ENCODE peak calls at places on chromosomes 5 and 9, in ten cellular contexts. D, E, G, W, N, M, C, Y, Z and R are unnamed samples.

GRCh38 chr9:136228107-136228875 is 17.3 kb downstream of the QSOX2 start:
- DNase-seq in D (no peak), E (no peak), G (no peak), W (no peak), N (no peak), M (no peak), C (no peak), Y (peak), Z (no peak), R (no peak)

GRCh38 chr9:99859395-99859980 is 37.8 kb downstream of the NR4A3 start:
- DNase-seq in D (no peak), E (no peak), G (no peak), W (no peak), N (no peak), M (no peak), C (no peak), Y (peak), Z (no peak), R (no peak)

GRCh38 chr5:113204525-113205161 is 228.0 kb downstream of the DCP2 start:
- DNase-seq in D (no peak), E (no peak), G (peak), W (peak), N (no peak), M (peak), C (no peak), Y (peak), Z (peak), R (peak)

GRCh38 chr9:69746859-69747560 is 12.8 kb downstream of the PTAR1 start:
- DNase-seq in D (no peak), E (no peak), G (no peak), W (no peak), N (no peak), M (no peak), C (no peak), Y (no peak), Z (no peak), R (no peak)

GRCh38 chr9:82988488-82988887 is 74.5 kb downstream of the RASEF start:
- DNase-seq in D (no peak), E (no peak), G (no peak), W (no peak), N (no peak), M (no peak), C (no peak), Y (no peak), Z (no peak), R (no peak)

GRCh38 chr9:128098936-128099931 is 28.3 kb downstream of the PTGES2 start:
- DNase-seq in D (no peak), E (no peak), G (no peak), W (peak), N (no peak), M (peak), C (peak), Y (no peak), Z (peak), R (no peak)

GRCh38 chr9:35758475-35759050 is 4.5 kb upstream of the MSMP start:
- DNase-seq in D (no peak), E (no peak), G (no peak), W (no peak), N (no peak), M (no peak), C (no peak), Y (no peak), Z (no peak), R (no peak)

GRCh38 chr5:115455241-115455640 is 89.3 kb downstream of the FEM1C start:
- DNase-seq in D (no peak), E (no peak), G (no peak), W (peak), N (no peak), M (peak), C (no peak), Y (peak), Z (no peak), R (no peak)

GRCh38 chr5:4553968-4554367 is 586.2 kb upstream of the ADAMTS16 start:
- DNase-seq in D (no peak), E (no peak), G (no peak), W (no peak), N (no peak), M (no peak), C (no peak), Y (no peak), Z (no peak), R (no peak)

GRCh38 chr5:81767097-81767496 is 16.2 kb upstream of the SSBP2 start:
- DNase-seq in D (no peak), E (no peak), G (no peak), W (no peak), N (no peak), M (no peak), C (no peak), Y (no peak), Z (no peak), R (no peak)

GRCh38 chr9:76534031-76534430 is 75.0 kb downstream of the GCNT1 start:
- DNase-seq in D (no peak), E (no peak), G (no peak), W (no peak), N (no peak), M (no peak), C (no peak), Y (peak), Z (no peak), R (no peak)

GRCh38 chr9:7216004-7216821 is 458.4 kb downstream of the KDM4C start:
- DNase-seq in D (no peak), E (no peak), G (no peak), W (no peak), N (no peak), M (no peak), C (no peak), Y (peak), Z (no peak), R (no peak)

GRCh38 chr5:102867999-102868662 is 113.0 kb downstream of the PAM start:
- DNase-seq in D (no peak), E (no peak), G (no peak), W (no peak), N (no peak), M (no peak), C (no peak), Y (peak), Z (no peak), R (no peak)

GRCh38 chr9:5438301-5439162 is 807 bp upstream of the PLGRKT start:
- DNase-seq in D (no peak), E (no peak), G (no peak), W (peak), N (peak), M (no peak), C (peak), Y (peak), Z (peak), R (no peak)

GRCh38 chr9:108142504-108143201 is 653.1 kb upstream of the KLF4 start:
- DNase-seq in D (no peak), E (peak), G (peak), W (peak), N (peak), M (peak), C (peak), Y (peak), Z (peak), R (peak)

GRCh38 chr5:178419651-178420050 is 170.5 kb downstream of the COL23A1 start:
- DNase-seq in D (no peak), E (no peak), G (no peak), W (no peak), N (no peak), M (no peak), C (no peak), Y (no peak), Z (no peak), R (no peak)

GRCh38 chr9:93119953-93120845 is 13.9 kb downstream of the NINJ1 start:
- DNase-seq in D (peak), E (peak), G (peak), W (peak), N (peak), M (peak), C (peak), Y (peak), Z (peak), R (peak)

GRCh38 chr9:136239963-136240330 is 5.7 kb downstream of the QSOX2 start:
- DNase-seq in D (no peak), E (no peak), G (no peak), W (no peak), N (no peak), M (no peak), C (peak), Y (no peak), Z (peak), R (no peak)

GRCh38 chr9:128568470-128569083 is 16.2 kb downstream of the SPTAN1 start:
- DNase-seq in D (no peak), E (no peak), G (no peak), W (no peak), N (no peak), M (no peak), C (no peak), Y (peak), Z (no peak), R (no peak)

GRCh38 chr9:128523199-128523925 is 18.8 kb downstream of the GLE1 start:
- DNase-seq in D (no peak), E (no peak), G (peak), W (no peak), N (peak), M (peak), C (no peak), Y (peak), Z (no peak), R (no peak)

GRCh38 chr9:78612089-78612488 is 315.2 kb downstream of the PSAT1 start:
- DNase-seq in D (no peak), E (no peak), G (no peak), W (no peak), N (no peak), M (no peak), C (no peak), Y (peak), Z (no peak), R (no peak)

GRCh38 chr5:145908206-145908945 is 28.0 kb upstream of the SH3RF2 start:
- DNase-seq in D (no peak), E (no peak), G (no peak), W (no peak), N (no peak), M (no peak), C (no peak), Y (no peak), Z (no peak), R (no peak)

GRCh38 chr9:79572891-79573696 is 1.3 kb downstream of the TLE4 start:
- DNase-seq in D (no peak), E (peak), G (peak), W (peak), N (peak), M (peak), C (peak), Y (no peak), Z (peak), R (peak)

GRCh38 chr5:127671218-127671617 is 22.3 kb downstream of the CTXN3 start:
- DNase-seq in D (no peak), E (no peak), G (no peak), W (no peak), N (no peak), M (no peak), C (no peak), Y (no peak), Z (no peak), R (no peak)

GRCh38 chr5:169268019-169268418 is 32.9 kb downstream of the SLIT3 start:
- DNase-seq in D (no peak), E (no peak), G (no peak), W (no peak), N (no peak), M (no peak), C (no peak), Y (no peak), Z (no peak), R (no peak)

GRCh38 chr9:72872718-72873117 is 80.1 kb downstream of the ALDH1A1 start:
- DNase-seq in D (no peak), E (no peak), G (no peak), W (no peak), N (no peak), M (no peak), C (no peak), Y (no peak), Z (peak), R (no peak)

GRCh38 chr5:23139338-23140171 is 286.4 kb upstream of the CDH12 start:
- DNase-seq in D (no peak), E (no peak), G (no peak), W (no peak), N (no peak), M (no peak), C (no peak), Y (peak), Z (no peak), R (no peak)

GRCh38 chr5:73114029-73114688 is 6.2 kb upstream of the TMEM171 start:
- DNase-seq in D (no peak), E (no peak), G (no peak), W (no peak), N (no peak), M (no peak), C (no peak), Y (no peak), Z (no peak), R (no peak)

DNA sequence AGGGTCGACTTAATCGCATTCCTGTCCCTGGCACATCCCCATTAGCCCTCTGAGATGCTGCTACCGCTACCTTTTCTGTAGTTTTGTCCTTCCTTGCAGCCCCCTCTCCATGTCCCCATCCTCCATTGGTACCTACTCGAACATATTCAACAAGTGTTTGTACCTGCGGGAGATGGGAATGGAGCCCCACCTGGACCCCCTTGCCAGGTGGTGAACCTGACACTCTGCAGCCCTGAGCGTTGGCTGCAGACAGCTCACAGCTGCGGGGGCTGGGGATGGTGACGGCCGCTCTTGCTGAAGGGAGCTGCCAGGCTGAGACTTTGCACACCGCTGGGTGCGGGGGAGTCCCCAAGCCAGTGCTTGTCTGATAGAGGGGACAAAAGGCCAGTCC is 96.3 kb upstream of the DAP start:
- DNase-seq in D (no peak), E (no peak), G (no peak), W (no peak), N (peak), M (no peak), C (no peak), Y (no peak), Z (no peak), R (no peak)
- H3K4me3 ChIP-seq in D (no peak), E (no peak), G (no peak), W (no peak), N (no peak), M (peak), C (no peak), Y (no peak), Z (no peak), R (no peak)

GRCh38 chr9:138022121-138022741 is 144.6 kb downstream of the CACNA1B start:
- DNase-seq in D (no peak), E (peak), G (no peak), W (no peak), N (peak), M (no peak), C (peak), Y (no peak), Z (no peak), R (peak)
- TF ChIP-seq CTCF in D (peak), E (no peak), G (no peak), W (no peak), N (peak), M (peak), C (no peak), Y (no peak), Z (no peak), R (no peak)

DNA sequence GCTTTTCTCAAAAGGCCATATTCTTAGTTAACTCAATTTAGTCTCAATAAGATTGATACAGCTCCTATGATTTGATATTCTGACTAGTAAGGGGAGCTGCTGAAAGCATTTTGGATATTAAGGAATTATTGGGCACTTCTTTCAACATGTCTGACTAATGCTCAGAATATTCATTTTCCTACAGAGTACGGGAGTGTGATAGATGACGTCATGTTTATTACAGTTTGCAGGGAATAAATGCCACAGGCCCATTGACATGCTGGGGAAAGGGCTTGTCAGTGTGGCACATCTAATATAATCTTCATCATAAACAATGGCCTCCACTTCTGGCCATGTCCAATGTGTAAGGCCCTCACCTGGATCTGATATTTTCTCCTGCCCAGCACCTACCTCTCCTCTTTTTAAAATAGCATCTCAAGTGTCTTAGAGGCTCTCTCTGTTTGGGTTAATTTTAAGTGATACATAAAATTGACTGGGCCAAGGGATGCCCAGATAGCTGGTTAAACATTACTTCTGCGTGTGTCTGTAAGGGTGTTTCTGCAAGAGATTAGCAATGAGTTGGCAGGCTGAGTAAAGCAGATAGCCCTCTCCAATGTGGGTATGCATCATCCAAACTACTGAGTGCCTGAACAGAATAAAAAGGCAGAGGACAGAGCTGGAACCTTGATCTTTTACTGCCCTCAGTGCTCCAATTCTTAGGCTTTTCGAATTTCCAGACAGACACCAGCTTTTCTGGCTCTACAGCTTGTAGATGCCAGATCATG is 99.3 kb downstream of the SLC24A2 start:
- DNase-seq in D (no peak), E (no peak), G (no peak), W (no peak), N (no peak), M (no peak), C (no peak), Y (peak), Z (no peak), R (no peak)
- TF ChIP-seq POLR2A in D (no peak), E (no peak), G (no peak), W (no peak), N (no peak), M (no peak), C (no peak), Y (no peak), Z (no peak), R (no peak)

GRCh38 chr5:72109051-72109411 is 1.8 kb downstream of the MAP1B start:
- DNase-seq in D (no peak), E (no peak), G (no peak), W (no peak), N (no peak), M (no peak), C (no peak), Y (no peak), Z (no peak), R (no peak)
- H3K4me3 ChIP-seq in D (peak), E (peak), G (peak), W (peak), N (peak), M (peak), C (peak), Y (peak), Z (peak), R (peak)

DNA sequence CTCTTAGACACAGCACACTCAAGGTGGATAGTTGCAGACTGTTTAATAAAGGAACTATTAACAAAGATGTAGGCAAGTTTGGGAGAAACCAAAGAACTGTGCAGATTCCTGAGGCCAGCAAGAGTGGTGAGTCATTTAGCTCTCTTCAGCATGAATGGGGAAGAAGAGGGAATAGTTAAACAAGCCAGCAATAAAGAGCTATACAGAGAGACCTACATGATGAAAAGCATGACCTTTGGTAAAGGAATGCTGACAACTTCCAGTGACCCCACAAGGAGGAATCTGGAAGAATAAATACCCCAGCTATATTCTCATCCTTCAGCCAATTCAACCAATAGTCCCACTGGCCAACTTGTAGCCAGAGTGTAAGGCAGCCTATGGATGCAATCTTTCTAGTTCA is 706.0 kb upstream of the GRAMD2B start:
- DNase-seq in D (no peak), E (no peak), G (no peak), W (no peak), N (no peak), M (no peak), C (no peak), Y (peak), Z (no peak), R (no peak)
- TF ChIP-seq CTCF in D (no peak), E (no peak), G (no peak), W (no peak), N (no peak), M (no peak), C (no peak), Y (no peak), Z (no peak), R (no peak)

DNA sequence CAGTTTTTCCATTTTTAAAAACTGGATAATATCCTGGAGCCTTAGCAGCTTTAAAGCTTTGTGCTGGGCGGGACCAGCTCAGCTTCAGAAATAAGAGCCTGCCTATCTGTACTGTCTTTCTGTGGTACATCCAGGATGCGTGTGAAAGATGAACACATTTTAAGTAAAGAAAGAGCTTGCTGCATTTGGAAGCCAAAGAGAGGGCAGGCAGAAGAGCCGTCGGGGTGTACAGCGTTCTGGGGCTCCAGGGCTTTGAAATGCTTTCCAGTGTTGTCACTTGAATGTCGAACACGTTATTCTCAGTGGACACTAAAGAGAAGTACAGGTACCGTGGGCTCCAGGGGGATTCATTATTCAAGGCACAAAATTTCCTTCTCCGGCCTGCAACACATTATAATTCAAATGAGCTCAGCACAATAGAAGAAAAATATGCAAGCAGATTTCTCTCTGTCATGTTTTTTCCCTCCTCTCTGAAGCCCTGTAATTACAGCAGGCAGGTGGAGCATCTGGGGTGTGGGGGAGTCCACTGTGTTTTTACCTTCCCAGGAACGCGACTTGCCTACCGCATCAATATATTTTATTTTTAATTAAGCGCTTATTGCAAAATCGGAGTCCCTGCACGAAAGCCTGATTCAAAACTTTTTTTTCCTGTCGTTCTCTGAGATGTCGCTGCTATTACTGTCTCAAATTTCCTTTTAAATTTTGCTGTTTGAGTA is 293.1 kb downstream of the ZSWIM6 start:
- DNase-seq in D (no peak), E (no peak), G (no peak), W (no peak), N (no peak), M (no peak), C (no peak), Y (no peak), Z (no peak), R (no peak)
- TF ChIP-seq POLR2A in D (no peak), E (no peak), G (no peak), W (no peak), N (no peak), M (no peak), C (no peak), Y (no peak), Z (no peak), R (no peak)

DNA sequence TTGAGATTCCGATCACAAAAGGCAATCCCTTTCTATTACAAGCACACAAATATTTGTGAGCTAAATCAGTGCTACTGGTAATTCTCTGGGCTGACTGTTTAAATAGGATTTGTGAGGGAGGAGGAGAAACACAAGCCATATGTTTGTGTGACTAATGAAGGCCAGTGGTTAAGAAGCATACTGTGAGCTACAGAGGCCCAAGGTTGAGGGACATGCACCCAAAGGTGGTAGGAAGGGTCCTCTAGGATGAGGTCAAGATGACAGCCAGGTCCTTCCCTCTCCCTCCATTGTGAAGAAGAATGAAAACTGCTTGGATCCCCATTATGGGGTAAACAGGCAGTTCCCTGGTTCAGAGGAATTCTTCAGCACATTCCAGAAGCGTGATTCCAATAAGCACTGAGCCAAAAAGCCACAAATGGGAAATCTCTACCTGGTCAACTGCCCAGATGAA is 83.9 kb downstream of the SPOCK1 start:
- DNase-seq in D (no peak), E (no peak), G (no peak), W (no peak), N (no peak), M (no peak), C (no peak), Y (peak), Z (no peak), R (no peak)
- H3K4me3 ChIP-seq in D (no peak), E (no peak), G (no peak), W (no peak), N (no peak), M (no peak), C (no peak), Y (no peak), Z (no peak), R (no peak)